ENCODE peak calls at places on chromosomes 12 and 14, in four cellular contexts. One of them, this sample, is unnamed. For H3K4me1, the result is how much of the 10 kb centered on the place peaks cover.

GRCh38 chr12:91189526-91189925 is 6.9 kb upstream of the DCN start:
- DNase-seq in A549: no peak
- DNase-seq in DND-41: no peak
- DNase-seq in left ventricle myocardium inferior: no peak
- DNase-seq in this sample: no peak

GRCh38 chr12:57341275-57341990 is 89.4 kb downstream of the R3HDM2 start:
- DNase-seq in A549: peak
- DNase-seq in DND-41: no peak
- DNase-seq in left ventricle myocardium inferior: no peak
- DNase-seq in this sample: no peak

GRCh38 chr12:93766802-93767523 is 89.8 kb downstream of the CRADD start:
- DNase-seq in A549: peak
- DNase-seq in DND-41: peak
- DNase-seq in left ventricle myocardium inferior: no peak
- DNase-seq in this sample: no peak

GRCh38 chr14:71371711-71372396 is 464.6 kb downstream of the PCNX1 start:
- DNase-seq in A549: no peak
- DNase-seq in DND-41: no peak
- DNase-seq in left ventricle myocardium inferior: no peak
- DNase-seq in this sample: no peak

GRCh38 chr14:85402546-85403162 is 127.3 kb upstream of the FLRT2 start:
- DNase-seq in A549: no peak
- DNase-seq in DND-41: no peak
- DNase-seq in left ventricle myocardium inferior: no peak
- DNase-seq in this sample: no peak

GRCh38 chr14:100578552-100578951 is 8.7 kb downstream of the BEGAIN start:
- DNase-seq in A549: no peak
- DNase-seq in DND-41: no peak
- DNase-seq in left ventricle myocardium inferior: no peak
- DNase-seq in this sample: no peak

GRCh38 chr12:92272301-92272964 is 126.8 kb upstream of the BTG1 start:
- DNase-seq in A549: no peak
- DNase-seq in DND-41: no peak
- DNase-seq in left ventricle myocardium inferior: no peak
- DNase-seq in this sample: no peak

GRCh38 chr12:117076410-117077372 is 22.5 kb downstream of the TESC start:
- DNase-seq in A549: no peak
- DNase-seq in DND-41: peak
- DNase-seq in left ventricle myocardium inferior: no peak
- DNase-seq in this sample: no peak

GRCh38 chr14:101027966-101028365 is 124.4 kb upstream of the RTL1 start:
- DNase-seq in A549: no peak
- DNase-seq in DND-41: no peak
- DNase-seq in left ventricle myocardium inferior: no peak
- DNase-seq in this sample: no peak

GRCh38 chr12:86414201-86414600 is 158.0 kb upstream of the MGAT4C start:
- DNase-seq in A549: no peak
- DNase-seq in DND-41: no peak
- DNase-seq in left ventricle myocardium inferior: no peak
- DNase-seq in this sample: no peak

GRCh38 chr14:34911209-34912150 is 36.3 kb upstream of the BAZ1A start:
- DNase-seq in A549: no peak
- DNase-seq in DND-41: no peak
- DNase-seq in left ventricle myocardium inferior: no peak
- DNase-seq in this sample: no peak

GRCh38 chr12:94198872-94199271 is 50.5 kb downstream of the PLXNC1 start:
- DNase-seq in A549: no peak
- DNase-seq in DND-41: no peak
- DNase-seq in left ventricle myocardium inferior: no peak
- DNase-seq in this sample: no peak

GRCh38 chr14:89432226-89432625 is 15.2 kb upstream of the FOXN3 start:
- DNase-seq in A549: no peak
- DNase-seq in DND-41: no peak
- DNase-seq in left ventricle myocardium inferior: no peak
- DNase-seq in this sample: no peak

GRCh38 chr12:120800665-120801064 is 75.0 kb downstream of the ACADS start:
- DNase-seq in A549: no peak
- DNase-seq in DND-41: no peak
- DNase-seq in left ventricle myocardium inferior: no peak
- DNase-seq in this sample: no peak

GRCh38 chr12:26770239-26771070 is 62.5 kb downstream of the ITPR2 start:
- DNase-seq in A549: no peak
- DNase-seq in DND-41: no peak
- DNase-seq in left ventricle myocardium inferior: no peak
- DNase-seq in this sample: no peak

GRCh38 chr12:65902504-65902903 is 78.2 kb downstream of the HMGA2 start:
- DNase-seq in A549: no peak
- DNase-seq in DND-41: no peak
- DNase-seq in left ventricle myocardium inferior: no peak
- DNase-seq in this sample: no peak

GRCh38 chr12:95418142-95418541 is 55.8 kb upstream of the METAP2 start:
- DNase-seq in A549: no peak
- DNase-seq in DND-41: no peak
- DNase-seq in left ventricle myocardium inferior: no peak
- DNase-seq in this sample: no peak

GRCh38 chr14:58362798-58363412 is 32.8 kb upstream of the TOMM20L start:
- DNase-seq in A549: peak
- DNase-seq in DND-41: no peak
- DNase-seq in left ventricle myocardium inferior: no peak
- DNase-seq in this sample: no peak

GRCh38 chr12:47870175-47870781 is 34.5 kb downstream of the VDR start:
- DNase-seq in A549: peak
- DNase-seq in DND-41: no peak
- DNase-seq in left ventricle myocardium inferior: peak
- DNase-seq in this sample: no peak

GRCh38 chr12:117125275-117125613 is 26.0 kb upstream of the TESC start:
- DNase-seq in A549: no peak
- DNase-seq in DND-41: no peak
- DNase-seq in left ventricle myocardium inferior: no peak
- DNase-seq in this sample: no peak

GRCh38 chr12:46332260-46332659 is 40.3 kb downstream of the SLC38A2 start:
- DNase-seq in A549: no peak
- DNase-seq in DND-41: no peak
- DNase-seq in left ventricle myocardium inferior: no peak
- DNase-seq in this sample: no peak

GRCh38 chr14:99910337-99911268 is 117.4 kb downstream of the EML1 start:
- DNase-seq in A549: peak
- DNase-seq in DND-41: no peak
- DNase-seq in left ventricle myocardium inferior: no peak
- DNase-seq in this sample: no peak

GRCh38 chr12:56932867-56933266 is 1.3 kb downstream of the SDR9C7 start:
- DNase-seq in A549: no peak
- DNase-seq in DND-41: no peak
- DNase-seq in left ventricle myocardium inferior: peak
- DNase-seq in this sample: no peak

GRCh38 chr14:34837801-34838322 is 37.3 kb downstream of the BAZ1A start:
- DNase-seq in A549: no peak
- DNase-seq in DND-41: no peak
- DNase-seq in left ventricle myocardium inferior: no peak
- DNase-seq in this sample: no peak

GRCh38 chr12:14395059-14395778 is 29.7 kb downstream of the ATF7IP start:
- DNase-seq in A549: no peak
- DNase-seq in DND-41: no peak
- DNase-seq in left ventricle myocardium inferior: no peak
- DNase-seq in this sample: no peak

GRCh38 chr14:20714593-20715250 is 26.2 kb downstream of the ANG start:
- DNase-seq in A549: no peak
- DNase-seq in DND-41: no peak
- DNase-seq in left ventricle myocardium inferior: peak
- DNase-seq in this sample: peak

GRCh38 chr12:94429633-94430032 is 30.0 kb downstream of the CEP83 start:
- DNase-seq in A549: no peak
- DNase-seq in DND-41: no peak
- DNase-seq in left ventricle myocardium inferior: no peak
- DNase-seq in this sample: no peak

GRCh38 chr12:25557830-25558436 is 4.8 kb upstream of the LMNTD1 start:
- DNase-seq in A549: peak
- DNase-seq in DND-41: peak
- DNase-seq in left ventricle myocardium inferior: no peak
- DNase-seq in this sample: no peak

GRCh38 chr14:74763803-74764531 is 851 bp downstream of the YLPM1 start:
- DNase-seq in A549: no peak
- DNase-seq in DND-41: no peak
- DNase-seq in left ventricle myocardium inferior: no peak
- DNase-seq in this sample: no peak

GRCh38 chr14:96207686-96208085 is 3.0 kb downstream of the BDKRB2 start:
- DNase-seq in A549: no peak
- DNase-seq in DND-41: no peak
- DNase-seq in left ventricle myocardium inferior: no peak
- DNase-seq in this sample: no peak

GRCh38 chr12:95634622-95635621 is 83.6 kb upstream of the USP44 start:
- DNase-seq in A549: no peak
- DNase-seq in DND-41: no peak
- DNase-seq in left ventricle myocardium inferior: no peak
- DNase-seq in this sample: peak

GRCh38 chr14:56119221-56119967 is 1.2 kb downstream of the PELI2 start:
- DNase-seq in A549: peak
- DNase-seq in DND-41: peak
- DNase-seq in left ventricle myocardium inferior: peak
- DNase-seq in this sample: no peak

GRCh38 chr12:3973939-3974644 is 100.9 kb upstream of the PARP11 start:
- DNase-seq in A549: no peak
- DNase-seq in DND-41: no peak
- DNase-seq in left ventricle myocardium inferior: peak
- DNase-seq in this sample: no peak

GRCh38 chr14:31068235-31068634 is 42.1 kb upstream of the STRN3 start:
- DNase-seq in A549: no peak
- DNase-seq in DND-41: no peak
- DNase-seq in left ventricle myocardium inferior: no peak
- DNase-seq in this sample: no peak

DNA sequence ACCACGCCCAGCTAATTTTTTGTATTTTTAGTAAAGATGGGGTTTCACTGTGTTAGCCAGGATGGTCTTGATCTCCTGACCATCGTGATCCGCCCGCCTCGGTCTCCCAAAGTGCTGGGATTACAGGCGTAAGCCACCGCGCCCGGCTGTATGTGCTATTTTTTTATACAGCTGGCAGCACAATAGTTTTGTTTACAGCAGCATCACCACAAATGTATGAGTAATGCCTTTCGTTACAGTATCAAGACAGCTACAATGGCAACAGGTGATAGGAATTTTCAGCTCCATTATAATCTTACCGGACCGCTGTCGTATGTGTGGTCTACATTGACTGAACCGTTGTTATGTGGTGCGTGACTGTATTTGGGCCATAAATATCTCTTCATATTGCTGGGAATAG is 11.6 kb upstream of the MDM2 start:
- DNase-seq in A549: no peak
- DNase-seq in DND-41: no peak
- DNase-seq in left ventricle myocardium inferior: no peak
- DNase-seq in this sample: no peak
- H3K4me1 ChIP-seq in A549: under half
- H3K4me1 ChIP-seq in DND-41: under half
- H3K4me1 ChIP-seq in left ventricle myocardium inferior: under half
- H3K4me1 ChIP-seq in this sample: under half

DNA sequence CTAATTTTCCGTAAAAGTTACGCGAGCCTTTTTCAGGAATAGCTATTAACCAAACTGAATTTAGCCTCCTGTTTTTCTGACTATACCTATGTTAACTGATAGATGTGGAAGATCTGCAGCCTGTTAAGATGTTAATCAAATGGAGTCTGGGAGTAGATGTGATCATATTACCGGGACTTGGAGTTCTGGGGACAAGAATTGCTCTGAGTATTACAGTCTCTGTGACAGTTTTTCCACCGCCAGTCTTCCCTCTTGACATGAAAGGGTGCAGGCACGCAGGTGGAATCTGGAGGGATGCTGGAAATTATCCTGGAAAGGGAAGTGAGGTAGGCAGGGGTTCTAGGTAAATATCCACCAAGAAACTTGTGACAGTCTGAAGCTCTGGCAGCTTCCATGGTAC is 276.2 kb downstream of the EGLN3 start:
- DNase-seq in A549: no peak
- DNase-seq in DND-41: no peak
- DNase-seq in left ventricle myocardium inferior: no peak
- DNase-seq in this sample: no peak
- TF ChIP-seq CTCF in A549: no peak
- TF ChIP-seq CTCF in DND-41: no peak
- TF ChIP-seq CTCF in left ventricle myocardium inferior: no peak
- TF ChIP-seq CTCF in this sample: no peak

DNA sequence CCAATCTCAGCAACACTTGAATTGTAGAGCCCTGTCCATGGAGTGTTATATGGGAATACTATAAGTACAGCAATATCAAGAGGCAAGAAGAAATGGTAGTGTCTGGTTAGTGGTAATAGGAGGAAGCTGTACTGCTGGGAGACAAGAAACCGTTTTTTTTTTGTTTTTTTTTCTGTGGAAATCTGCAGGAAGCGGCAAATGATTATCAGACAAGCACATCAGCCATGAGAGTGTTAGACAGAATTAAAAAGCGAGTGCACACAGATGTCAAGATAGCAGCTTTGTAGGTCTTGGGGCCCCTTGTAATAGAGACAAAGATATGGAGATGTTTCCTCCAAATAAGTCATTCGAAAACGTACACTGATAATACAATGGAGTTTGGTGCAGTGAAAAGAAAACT is 6.7 kb downstream of the TESPA1 start:
- DNase-seq in A549: no peak
- DNase-seq in DND-41: peak
- DNase-seq in left ventricle myocardium inferior: no peak
- DNase-seq in this sample: no peak
- H3K4me3 ChIP-seq in A549: no peak
- H3K4me3 ChIP-seq in DND-41: no peak
- H3K4me3 ChIP-seq in left ventricle myocardium inferior: no peak
- H3K4me3 ChIP-seq in this sample: no peak

DNA sequence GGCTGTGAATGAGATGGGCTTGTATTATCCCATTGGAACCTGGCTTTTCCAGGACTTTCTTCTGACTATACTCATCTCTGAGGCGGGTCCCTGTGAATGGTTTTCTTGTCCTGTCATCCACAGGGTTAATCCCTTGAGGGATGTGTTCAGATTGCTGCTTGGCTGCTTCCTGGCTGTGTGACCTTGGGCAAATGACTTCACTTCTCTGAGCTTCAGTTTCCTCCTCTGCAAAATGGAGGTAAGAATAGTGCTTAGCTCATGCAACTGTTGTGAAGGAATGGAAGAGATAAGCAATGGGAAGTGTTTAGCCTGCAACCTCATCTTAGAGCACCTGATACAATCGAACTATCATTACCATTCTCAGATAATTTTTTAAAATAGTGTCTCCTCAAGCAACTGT is 32.1 kb upstream of the PPP1CC start:
- DNase-seq in A549: no peak
- DNase-seq in DND-41: no peak
- DNase-seq in left ventricle myocardium inferior: no peak
- DNase-seq in this sample: no peak
- H3K4me1 ChIP-seq in A549: under half
- H3K4me1 ChIP-seq in DND-41: under half
- H3K4me1 ChIP-seq in left ventricle myocardium inferior: under half
- H3K4me1 ChIP-seq in this sample: under half

This sample was measured in breast epithelium.